ENCODE peak calls at places on chromosomes 6 and 20, in six cellular contexts. D is cardiac muscle cell, Q is psoas muscle, H is adrenal gland, B is GM23338, S is IMR-90. X is an unnamed sample. For H3K27me3, the result is how much of the 10 kb centered on the place peaks cover.

GRCh38 chr20:24766826-24767622 is 182.0 kb upstream of the CST7 start:
- DNase-seq in D (no peak), H (peak), S (no peak), Q (no peak), B (no peak), X (peak)

GRCh38 chr6:142045380-142046270 is 87.1 kb upstream of the GJE1 start:
- DNase-seq in H (no peak), D (peak), S (peak), B (no peak), Q (no peak), X (no peak)

GRCh38 chr20:51128198-51128597 is 105.3 kb upstream of the KCNG1 start:
- DNase-seq in Q (no peak), S (peak), H (peak), D (peak), B (no peak), X (no peak)

GRCh38 chr20:8153281-8153908 is 21.3 kb downstream of the PLCB1 start:
- DNase-seq in Q (no peak), S (peak), D (peak), B (no peak), H (no peak), X (no peak)

GRCh38 chr6:44086931-44087574 is 40.2 kb downstream of the MRPL14 start:
- DNase-seq in H (peak), S (no peak), Q (peak), B (no peak), D (peak), X (no peak)

GRCh38 chr20:32380745-32381144 is 22.6 kb downstream of the ASXL1 start:
- DNase-seq in H (no peak), B (no peak), Q (no peak), D (no peak), S (no peak), X (no peak)

GRCh38 chr6:13251242-13251641 is 77.1 kb downstream of the TBC1D7 start:
- DNase-seq in S (no peak), H (no peak), D (no peak), Q (no peak), B (no peak), X (no peak)

GRCh38 chr6:142683688-142684087 is 261.3 kb downstream of the HIVEP2 start:
- DNase-seq in S (no peak), B (no peak), H (no peak), Q (no peak), D (no peak), X (peak)

GRCh38 chr20:20525214-20525613 is 157.3 kb downstream of the INSM1 start:
- DNase-seq in Q (no peak), H (no peak), B (no peak), D (no peak), S (no peak), X (no peak)

DNA sequence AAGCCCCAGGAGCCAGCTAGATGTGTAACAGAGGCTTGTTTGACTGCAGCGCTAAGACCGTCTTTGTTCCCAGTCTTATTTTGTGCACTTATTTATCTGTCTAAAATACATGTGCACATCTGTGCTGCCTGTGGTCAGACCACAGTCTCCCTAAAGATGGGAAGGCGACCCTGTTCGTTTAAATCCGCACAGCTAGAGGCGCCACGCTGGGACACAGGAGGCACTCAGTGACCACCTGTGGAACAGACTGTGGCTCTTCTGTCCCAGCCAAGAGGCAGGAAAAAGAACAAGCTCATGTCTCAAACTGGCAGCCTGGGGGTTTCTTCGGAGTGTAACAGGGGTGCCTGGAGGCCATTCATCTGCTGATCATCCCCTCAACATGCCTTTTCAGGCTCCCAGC is 66.8 kb downstream of the CPNE5 start:
- DNase-seq in B (no peak), Q (no peak), D (no peak), H (no peak), S (no peak), X (no peak)
- TF ChIP-seq CTCF in B (no peak), Q (no peak), D (no peak), H (no peak), S (no peak), X (no peak)

DNA sequence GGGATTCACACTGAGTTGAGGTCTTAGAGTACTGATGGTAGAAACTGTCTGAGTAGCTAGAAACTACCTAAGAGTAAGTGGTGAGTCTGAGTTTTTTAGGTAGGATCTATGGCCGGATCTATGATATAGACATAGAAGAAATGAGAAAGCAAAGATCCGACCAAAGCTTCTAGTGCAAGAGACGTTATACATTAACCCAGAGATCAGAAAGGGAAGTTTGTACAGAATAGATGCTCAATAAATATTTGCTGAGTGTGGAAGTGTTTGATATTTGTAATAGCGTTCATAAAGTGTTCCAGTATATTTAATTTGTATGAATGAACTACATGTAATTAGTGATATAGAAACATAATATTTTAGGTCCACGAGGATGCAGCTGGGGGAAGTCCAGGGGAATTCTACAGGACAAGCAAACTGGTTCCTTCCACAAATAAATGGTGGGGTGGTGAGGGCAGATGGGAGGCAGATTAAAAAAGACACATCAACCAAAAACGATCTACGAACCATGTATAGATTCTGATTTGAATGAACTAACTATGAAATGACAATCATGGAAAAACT is 32.0 kb upstream of the JARID2 start:
- DNase-seq in B (no peak), Q (no peak), D (no peak), S (no peak), H (no peak), X (no peak)
- H3K27ac ChIP-seq in B (no peak), Q (no peak), D (no peak), S (no peak), H (no peak), X (no peak)

GRCh38 chr20:57470212-57470522 is 54.8 kb downstream of the CTCFL start:
- DNase-seq in Q (no peak), H (no peak), D (no peak), S (no peak), B (no peak), X (no peak)
- H3K27me3 ChIP-seq in Q (under half), H (under half), D (under half), S (under half), B (under half), X (under half)

DNA sequence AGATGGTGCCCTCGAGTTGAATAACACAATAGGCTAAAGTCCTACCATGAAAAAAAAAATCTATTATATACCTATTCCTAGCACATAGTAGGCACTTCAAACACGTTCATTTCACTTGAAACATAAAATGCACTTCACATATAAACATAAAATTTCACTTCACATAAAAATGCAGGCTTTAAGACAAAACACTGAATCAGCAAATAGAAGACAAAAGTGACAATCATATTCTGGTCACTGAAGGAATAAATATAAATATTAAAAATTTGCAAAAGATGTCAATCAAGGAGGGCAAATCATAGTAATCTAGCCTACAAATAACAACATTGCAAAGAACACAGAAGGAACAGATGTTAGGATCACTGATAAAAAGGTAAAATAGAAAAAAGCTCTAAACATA is 153.1 kb downstream of the LMBRD1 start:
- DNase-seq in S (no peak), D (no peak), H (no peak), Q (no peak), B (no peak), X (no peak)
- TF ChIP-seq CTCF in S (no peak), D (no peak), H (no peak), Q (no peak), B (no peak), X (no peak)

GRCh38 chr6:29624520-29624961 is 8.4 kb downstream of the GABBR1 start:
- DNase-seq in D (no peak), H (peak), Q (no peak), S (no peak), B (peak), X (no peak)
- H3K27ac ChIP-seq in D (no peak), H (no peak), Q (no peak), S (no peak), B (peak), X (peak)

DNA sequence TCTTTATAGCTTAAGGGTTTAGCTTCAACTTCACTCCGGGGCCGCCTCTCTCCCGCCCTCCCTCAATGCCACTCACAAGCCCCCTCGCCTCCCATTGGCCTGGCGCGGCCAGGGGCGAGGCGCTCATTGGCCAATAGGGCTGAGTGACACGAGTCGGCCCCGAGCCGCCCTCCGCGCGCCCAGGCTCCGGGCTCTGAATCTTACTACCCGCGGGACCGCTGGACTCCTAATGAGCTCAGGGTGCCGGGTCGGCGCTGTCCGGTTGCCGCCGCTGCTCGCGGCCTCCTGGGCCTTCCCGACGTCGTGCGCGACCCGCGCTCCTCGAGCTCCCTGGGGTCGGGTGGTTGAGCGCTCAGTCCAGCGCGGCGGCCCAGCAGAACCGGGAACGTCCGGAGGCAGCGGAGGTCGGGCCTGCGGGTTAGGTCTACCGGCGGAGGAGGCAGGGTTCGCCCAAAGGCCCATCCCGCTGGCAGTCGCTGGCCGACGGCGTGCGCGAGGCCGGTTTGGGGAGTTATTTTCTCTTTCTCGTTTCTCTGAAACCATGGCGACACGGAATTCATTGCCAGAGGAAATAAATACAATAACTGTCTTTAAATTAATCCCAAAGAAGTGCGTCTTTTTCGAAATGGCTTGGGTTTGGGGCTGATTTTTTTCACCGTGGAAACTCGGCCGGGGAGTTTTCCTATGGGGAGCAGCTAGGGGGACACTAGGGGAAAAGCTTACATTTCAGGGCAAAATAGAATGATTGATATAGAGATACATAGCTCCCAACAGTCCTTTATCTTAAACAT is at the start of gene SIM1:
- DNase-seq in B (peak), H (no peak), Q (peak), S (peak), D (peak), X (no peak)
- H3K27me3 ChIP-seq in B (half or more), H (half or more), Q (under half), S (half or more), D (half or more), X (half or more)

GRCh38 chr20:22385602-22386299 is 198.6 kb downstream of the FOXA2 start:
- DNase-seq in D (peak), H (no peak), Q (no peak), B (peak), S (no peak), X (no peak)
- TF ChIP-seq CTCF in D (peak), H (no peak), Q (no peak), B (peak), S (no peak), X (no peak)

GRCh38 chr6:136118787-136119186 is 131.3 kb downstream of the MTFR2 start:
- DNase-seq in S (no peak), B (no peak), Q (no peak), H (no peak), D (no peak), X (no peak)
- H3K27ac ChIP-seq in S (no peak), B (no peak), Q (no peak), H (no peak), D (no peak), X (no peak)

X was measured in dorsolateral prefrontal cortex.